ENCODE peak calls at places on chromosomes 16 and 17, in four cellular contexts. S is hypothalamus; C is small intestine; P is stimulated activated CD4-positive, alpha-beta T cell treated with anti-CD3 and anti-CD28 coated beads, TNF-alpha, amount 100 ng/mL, for 48 hours. X is an unnamed sample.
A peak's percentile ranks its signal among the peaks of the same experiment; 100 is the strongest.

GRCh38 chr17:48528153-48528912 is 2.5 kb downstream of the HOXB1 start:
- DNase-seq in S (no peak), P (no peak), C (no peak), X (no peak)

GRCh38 chr17:63442549-63443035 is 3.5 kb downstream of the CYB561 start:
- DNase-seq in P (no peak), C (no peak), S (no peak), X (no peak)

GRCh38 chr17:62089296-62089695 is 24.2 kb upstream of the MED13 start:
- DNase-seq in C (no peak), S (no peak), P (no peak), X (no peak)

GRCh38 chr16:1723450-1724147 is 17.6 kb downstream of the MAPK8IP3 start:
- DNase-seq in S (no peak), P (no peak), C (peak; percentile 51), X (no peak)

GRCh38 chr17:77451271-77451893 is 310.6 kb downstream of the SEC14L1 start:
- DNase-seq in P (no peak), C (peak; percentile 77), S (peak; percentile 85), X (no peak)

GRCh38 chr17:38879878-38880727 is 10.2 kb downstream of the LASP1 start:
- DNase-seq in S (no peak), P (no peak), C (peak; percentile 61), X (peak; percentile 82)

GRCh38 chr17:42294469-42295398 is 6.4 kb downstream of the STAT5A start:
- DNase-seq in P (no peak), S (no peak), C (no peak), X (no peak)

GRCh38 chr17:7589204-7589868 is 558 bp downstream of the SOX15 start:
- DNase-seq in S (no peak), C (peak; percentile 80), P (peak; percentile 42), X (peak; percentile 85)

GRCh38 chr17:68509151-68510057 is 2.8 kb upstream of the PRKAR1A start:
- DNase-seq in C (no peak), P (no peak), S (no peak), X (no peak)

GRCh38 chr16:8958344-8958808 is 5.3 kb downstream of the USP7 start:
- DNase-seq in S (no peak), C (no peak), P (no peak), X (no peak)

GRCh38 chr17:63133489-63133888 is 167.5 kb downstream of the TANC2 start:
- DNase-seq in S (no peak), P (no peak), C (no peak), X (no peak)

GRCh38 chr17:13002761-13003453 is 14.9 kb downstream of the ELAC2 start:
- DNase-seq in P (no peak), C (peak; percentile 73), S (no peak), X (no peak)

GRCh38 chr17:41917957-41918391 is 777 bp downstream of the ACLY start:
- DNase-seq in C (peak; percentile 57), S (no peak), P (peak; percentile 4), X (no peak)

GRCh38 chr17:28402224-28402630 is 3.8 kb downstream of the SLC46A1 start:
- DNase-seq in P (no peak), C (no peak), S (no peak), X (no peak)

GRCh38 chr17:45020354-45021138 is 30.9 kb downstream of the DCAKD start:
- DNase-seq in P (no peak), S (no peak), C (no peak), X (no peak)